ENCODE peak calls at places on chromosomes 3 and 15, in four cellular contexts. W, L, T and J are unnamed samples.

GRCh38 chr3:61005591-61005990 is 245.7 kb downstream of the FHIT start:
- DNase-seq in W (no peak), L (no peak), T (no peak), J (no peak)

GRCh38 chr15:68345481-68345880 is 67.9 kb downstream of the FEM1B start:
- DNase-seq in W (no peak), L (no peak), T (no peak), J (no peak)

GRCh38 chr15:92683511-92683834 is 27.9 kb upstream of the FAM174B start:
- DNase-seq in W (no peak), L (peak; percentile 21), T (peak; percentile 53), J (no peak)

GRCh38 chr3:59654953-59655430 is 605.2 kb upstream of the CFAP20DC start:
- DNase-seq in W (no peak), L (no peak), T (no peak), J (no peak)

GRCh38 chr3:55626284-55626675 is 139.2 kb upstream of the WNT5A start:
- DNase-seq in W (no peak), L (no peak), T (no peak), J (no peak)

GRCh38 chr3:35784162-35784561 is 144.8 kb downstream of the ARPP21 start:
- DNase-seq in W (no peak), L (peak; percentile 10), T (no peak), J (no peak)

GRCh38 chr3:151067158-151067557 is 18.3 kb upstream of the MED12L start:
- DNase-seq in W (no peak), L (no peak), T (no peak), J (no peak)

GRCh38 chr3:42906085-42906904 is at the start of gene ZNF662:
- DNase-seq in W (no peak), L (no peak), T (no peak), J (no peak)

GRCh38 chr3:143288944-143289343 is 169.4 kb downstream of the CHST2 start:
- DNase-seq in W (no peak), L (no peak), T (no peak), J (no peak)

GRCh38 chr3:197811343-197811742 is 20.3 kb downstream of the LRCH3 start:
- DNase-seq in W (peak; percentile 80), L (no peak), T (no peak), J (peak; percentile 78)

GRCh38 chr3:14145236-14145635 is 20.4 kb downstream of the TMEM43 start:
- DNase-seq in W (no peak), L (no peak), T (no peak), J (no peak)

GRCh38 chr3:55629432-55629831 is 142.3 kb upstream of the WNT5A start:
- DNase-seq in W (no peak), L (peak; percentile 68), T (no peak), J (no peak)

GRCh38 chr3:28476764-28477163 is 128.1 kb upstream of the AZI2 start:
- DNase-seq in W (no peak), L (no peak), T (no peak), J (no peak)

GRCh38 chr15:23067416-23067815 is 28.0 kb upstream of the TUBGCP5 start:
- DNase-seq in W (no peak), L (no peak), T (no peak), J (no peak)

GRCh38 chr15:83010709-83011270 is 649 bp downstream of the C15orf40 start:
- DNase-seq in W (peak; percentile 36), L (peak; percentile 62), T (no peak), J (peak; percentile 39)

GRCh38 chr15:41923424-41923999 is 29.7 kb upstream of the SPTBN5 start:
- DNase-seq in W (no peak), L (no peak), T (no peak), J (no peak)

GRCh38 chr3:111333642-111334041 is 208.4 kb upstream of the CD96 start:
- DNase-seq in W (no peak), L (no peak), T (no peak), J (no peak)

GRCh38 chr3:73624363-73625123 is at the start of gene PDZRN3:
- DNase-seq in W (no peak), L (peak; percentile 37), T (no peak), J (no peak)

GRCh38 chr3:72154391-72155300 is 369.7 kb upstream of the PROK2 start:
- DNase-seq in W (no peak), L (no peak), T (no peak), J (no peak)

GRCh38 chr3:144273611-144274010 is 302.0 kb downstream of the DIPK2A start:
- DNase-seq in W (no peak), L (no peak), T (no peak), J (no peak)

GRCh38 chr3:54564374-54564925 is 363.4 kb downstream of the LRTM1 start:
- DNase-seq in W (no peak), L (no peak), T (peak; percentile 84), J (no peak)

GRCh38 chr3:136042608-136043221 is 77.2 kb downstream of the PPP2R3A start:
- DNase-seq in W (no peak), L (peak; percentile 30), T (no peak), J (peak; percentile 24)

GRCh38 chr15:74206801-74207281 is 4.3 kb upstream of the STRA6 start:
- DNase-seq in W (no peak), L (no peak), T (no peak), J (peak; percentile 50)

GRCh38 chr3:148158210-148158609 is 539.5 kb upstream of the AGTR1 start:
- DNase-seq in W (no peak), L (no peak), T (no peak), J (no peak)

GRCh38 chr3:125959317-125960065 is 9.5 kb upstream of the ROPN1B start:
- DNase-seq in W (no peak), L (no peak), T (peak; percentile 55), J (no peak)

GRCh38 chr15:94412979-94413741 is 181.8 kb downstream of the MCTP2 start:
- DNase-seq in W (no peak), L (no peak), T (no peak), J (no peak)

GRCh38 chr15:23647421-23648375 is at the start of gene MAGEL2:
- DNase-seq in W (no peak), L (no peak), T (no peak), J (no peak)

GRCh38 chr3:173685471-173685870 is 287.9 kb downstream of the NLGN1 start:
- DNase-seq in W (no peak), L (no peak), T (no peak), J (no peak)

GRCh38 chr3:194472290-194472920 is 14.4 kb downstream of the ATP13A3 start:
- DNase-seq in W (no peak), L (peak; percentile 66), T (no peak), J (peak; percentile 54)

GRCh38 chr15:65334586-65335231 is 30.2 kb downstream of the RNU5B-1 start:
- DNase-seq in W (no peak), L (no peak), T (no peak), J (no peak)

GRCh38 chr3:120928991-120929390 is 21.0 kb downstream of the STXBP5L start:
- DNase-seq in W (no peak), L (no peak), T (no peak), J (no peak)

GRCh38 chr3:41819200-41819599 is 142.7 kb downstream of the ULK4 start:
- DNase-seq in W (no peak), L (no peak), T (no peak), J (no peak)

GRCh38 chr3:169390310-169390731 is 273.2 kb downstream of the MECOM start:
- DNase-seq in W (no peak), L (no peak), T (no peak), J (no peak)

GRCh38 chr3:174639970-174640369 is 219.2 kb upstream of the NAALADL2 start:
- DNase-seq in W (no peak), L (no peak), T (no peak), J (no peak)

GRCh38 chr15:55270301-55270700 is 19.3 kb downstream of the RAB27A start:
- DNase-seq in W (no peak), L (no peak), T (no peak), J (no peak)

GRCh38 chr3:175432338-175433025 is 573.3 kb downstream of the NAALADL2 start:
- DNase-seq in W (no peak), L (peak; percentile 11), T (no peak), J (peak; percentile 39)

GRCh38 chr3:149701206-149701976 is 43.6 kb upstream of the WWTR1 start:
- DNase-seq in W (no peak), L (no peak), T (no peak), J (no peak)

GRCh38 chr3:188431553-188431952 is 277.6 kb downstream of the LPP start:
- DNase-seq in W (no peak), L (no peak), T (no peak), J (peak; percentile 14)